ENCODE peak calls at places on chromosomes 16 and 17, in four cellular contexts. One of them, this sample, is unnamed. For H3K4me1, the result is how much of the 10 kb centered on the place peaks cover.

GRCh38 chr16:50268352-50268751 is 2.0 kb downstream of the ADCY7 start:
- DNase-seq in ovary: no peak
- DNase-seq in gastrocnemius medialis: no peak
- DNase-seq in A549: no peak
- DNase-seq in this sample: no peak

GRCh38 chr17:13031718-13032350 is 14.0 kb upstream of the ELAC2 start:
- DNase-seq in ovary: peak
- DNase-seq in gastrocnemius medialis: peak
- DNase-seq in A549: peak
- DNase-seq in this sample: peak

GRCh38 chr16:12054868-12055267 is 78.3 kb downstream of the SNX29 start:
- DNase-seq in ovary: no peak
- DNase-seq in gastrocnemius medialis: no peak
- DNase-seq in A549: no peak
- DNase-seq in this sample: no peak

GRCh38 chr17:77408284-77408683 is 267.5 kb downstream of the SEC14L1 start:
- DNase-seq in ovary: no peak
- DNase-seq in gastrocnemius medialis: no peak
- DNase-seq in A549: no peak
- DNase-seq in this sample: peak

GRCh38 chr17:29461807-29462206 is 71.6 kb downstream of the TAOK1 start:
- DNase-seq in ovary: no peak
- DNase-seq in gastrocnemius medialis: no peak
- DNase-seq in A549: no peak
- DNase-seq in this sample: no peak

GRCh38 chr16:81531415-81531814 is 86.8 kb downstream of the CMIP start:
- DNase-seq in ovary: no peak
- DNase-seq in gastrocnemius medialis: no peak
- DNase-seq in A549: peak
- DNase-seq in this sample: peak

GRCh38 chr16:79047337-79047736 is 553.2 kb downstream of the MAF start:
- DNase-seq in ovary: no peak
- DNase-seq in gastrocnemius medialis: no peak
- DNase-seq in A549: peak
- DNase-seq in this sample: no peak

GRCh38 chr16:80375973-80376372 is 164.8 kb upstream of the DYNLRB2 start:
- DNase-seq in ovary: no peak
- DNase-seq in gastrocnemius medialis: no peak
- DNase-seq in A549: no peak
- DNase-seq in this sample: no peak

GRCh38 chr16:54504372-54504771 is 217.8 kb upstream of the IRX3 start:
- DNase-seq in ovary: no peak
- DNase-seq in gastrocnemius medialis: no peak
- DNase-seq in A549: no peak
- DNase-seq in this sample: peak

GRCh38 chr17:62781826-62782225 is 26.3 kb downstream of the MARCHF10 start:
- DNase-seq in ovary: no peak
- DNase-seq in gastrocnemius medialis: no peak
- DNase-seq in A549: peak
- DNase-seq in this sample: no peak

GRCh38 chr17:67467500-67468481 is 90.7 kb downstream of the PITPNC1 start:
- DNase-seq in ovary: no peak
- DNase-seq in gastrocnemius medialis: no peak
- DNase-seq in A549: no peak
- DNase-seq in this sample: no peak

GRCh38 chr16:49833796-49834195 is 22.1 kb downstream of the ZNF423 start:
- DNase-seq in ovary: peak
- DNase-seq in gastrocnemius medialis: peak
- DNase-seq in A549: no peak
- DNase-seq in this sample: no peak

GRCh38 chr17:17027442-17028058 is 14.7 kb upstream of the MPRIP start:
- DNase-seq in ovary: no peak
- DNase-seq in gastrocnemius medialis: no peak
- DNase-seq in A549: no peak
- DNase-seq in this sample: no peak

GRCh38 chr16:53282975-53283946 is 151.0 kb upstream of the RBL2 start:
- DNase-seq in ovary: no peak
- DNase-seq in gastrocnemius medialis: no peak
- DNase-seq in A549: peak
- DNase-seq in this sample: no peak

GRCh38 chr16:46885960-46886763 is 2.0 kb downstream of the GPT2 start:
- DNase-seq in ovary: no peak
- DNase-seq in gastrocnemius medialis: peak
- DNase-seq in A549: no peak
- DNase-seq in this sample: no peak

GRCh38 chr16:88722784-88723506 is 16.6 kb downstream of the CTU2 start:
- DNase-seq in ovary: no peak
- DNase-seq in gastrocnemius medialis: no peak
- DNase-seq in A549: no peak
- DNase-seq in this sample: no peak

GRCh38 chr17:65173284-65173793 is 36.2 kb downstream of the RGS9 start:
- DNase-seq in ovary: no peak
- DNase-seq in gastrocnemius medialis: peak
- DNase-seq in A549: peak
- DNase-seq in this sample: peak

GRCh38 chr17:44219636-44220210 is at the start of gene UBTF:
- DNase-seq in ovary: peak
- DNase-seq in gastrocnemius medialis: peak
- DNase-seq in A549: peak
- DNase-seq in this sample: peak

GRCh38 chr16:67284699-67285646 is 5.6 kb downstream of the PLEKHG4 start:
- DNase-seq in ovary: no peak
- DNase-seq in gastrocnemius medialis: peak
- DNase-seq in A549: peak
- DNase-seq in this sample: peak

GRCh38 chr16:51524555-51525373 is 373.7 kb upstream of the SALL1 start:
- DNase-seq in ovary: no peak
- DNase-seq in gastrocnemius medialis: no peak
- DNase-seq in A549: peak
- DNase-seq in this sample: no peak

GRCh38 chr16:17556276-17557052 is 85.7 kb upstream of the XYLT1 start:
- DNase-seq in ovary: no peak
- DNase-seq in gastrocnemius medialis: no peak
- DNase-seq in A549: peak
- DNase-seq in this sample: no peak

GRCh38 chr17:72266099-72266852 is 145.5 kb downstream of the SOX9 start:
- DNase-seq in ovary: no peak
- DNase-seq in gastrocnemius medialis: no peak
- DNase-seq in A549: no peak
- DNase-seq in this sample: no peak

GRCh38 chr16:19822534-19822933 is 62.1 kb downstream of the GPRC5B start:
- DNase-seq in ovary: no peak
- DNase-seq in gastrocnemius medialis: no peak
- DNase-seq in A549: no peak
- DNase-seq in this sample: no peak

GRCh38 chr16:20854963-20855362 is 45.2 kb downstream of the DCUN1D3 start:
- DNase-seq in ovary: no peak
- DNase-seq in gastrocnemius medialis: no peak
- DNase-seq in A549: no peak
- DNase-seq in this sample: no peak

GRCh38 chr16:29674188-29674587 is 4.8 kb upstream of the QPRT start:
- DNase-seq in ovary: peak
- DNase-seq in gastrocnemius medialis: peak
- DNase-seq in A549: no peak
- DNase-seq in this sample: peak

GRCh38 chr16:26816885-26817571 is 249.7 kb upstream of the C16orf82 start:
- DNase-seq in ovary: no peak
- DNase-seq in gastrocnemius medialis: no peak
- DNase-seq in A549: no peak
- DNase-seq in this sample: no peak

GRCh38 chr17:68513932-68514331 is 1.7 kb downstream of the PRKAR1A start:
- DNase-seq in ovary: no peak
- DNase-seq in gastrocnemius medialis: no peak
- DNase-seq in A549: no peak
- DNase-seq in this sample: no peak

GRCh38 chr16:54359086-54359485 is 72.5 kb upstream of the IRX3 start:
- DNase-seq in ovary: no peak
- DNase-seq in gastrocnemius medialis: no peak
- DNase-seq in A549: no peak
- DNase-seq in this sample: no peak

GRCh38 chr16:67016681-67017450 is 12.1 kb upstream of the CBFB start:
- DNase-seq in ovary: no peak
- DNase-seq in gastrocnemius medialis: peak
- DNase-seq in A549: no peak
- DNase-seq in this sample: no peak

GRCh38 chr17:18158022-18158600 is 25.5 kb upstream of the ALKBH5 start:
- DNase-seq in ovary: peak
- DNase-seq in gastrocnemius medialis: peak
- DNase-seq in A549: peak
- DNase-seq in this sample: peak

GRCh38 chr16:89473791-89474414 is 16.5 kb downstream of the ANKRD11 start:
- DNase-seq in ovary: no peak
- DNase-seq in gastrocnemius medialis: no peak
- DNase-seq in A549: no peak
- DNase-seq in this sample: no peak

GRCh38 chr17:74431568-74432483 is at the start of gene GPRC5C:
- DNase-seq in ovary: peak
- DNase-seq in gastrocnemius medialis: peak
- DNase-seq in A549: peak
- DNase-seq in this sample: peak

GRCh38 chr17:28908640-28909098 is 5.8 kb upstream of the DHRS13 start:
- DNase-seq in ovary: peak
- DNase-seq in gastrocnemius medialis: peak
- DNase-seq in A549: no peak
- DNase-seq in this sample: peak

GRCh38 chr16:19167710-19168172 is 299 bp upstream of the SYT17 start:
- DNase-seq in ovary: peak
- DNase-seq in gastrocnemius medialis: peak
- DNase-seq in A549: peak
- DNase-seq in this sample: peak

GRCh38 chr16:11229906-11230305 is 26.1 kb downstream of the SOCS1 start:
- DNase-seq in ovary: no peak
- DNase-seq in gastrocnemius medialis: peak
- DNase-seq in A549: no peak
- DNase-seq in this sample: peak

GRCh38 chr16:8241408-8241807 is 348.9 kb downstream of the TMEM114 start:
- DNase-seq in ovary: no peak
- DNase-seq in gastrocnemius medialis: no peak
- DNase-seq in A549: no peak
- DNase-seq in this sample: peak

DNA sequence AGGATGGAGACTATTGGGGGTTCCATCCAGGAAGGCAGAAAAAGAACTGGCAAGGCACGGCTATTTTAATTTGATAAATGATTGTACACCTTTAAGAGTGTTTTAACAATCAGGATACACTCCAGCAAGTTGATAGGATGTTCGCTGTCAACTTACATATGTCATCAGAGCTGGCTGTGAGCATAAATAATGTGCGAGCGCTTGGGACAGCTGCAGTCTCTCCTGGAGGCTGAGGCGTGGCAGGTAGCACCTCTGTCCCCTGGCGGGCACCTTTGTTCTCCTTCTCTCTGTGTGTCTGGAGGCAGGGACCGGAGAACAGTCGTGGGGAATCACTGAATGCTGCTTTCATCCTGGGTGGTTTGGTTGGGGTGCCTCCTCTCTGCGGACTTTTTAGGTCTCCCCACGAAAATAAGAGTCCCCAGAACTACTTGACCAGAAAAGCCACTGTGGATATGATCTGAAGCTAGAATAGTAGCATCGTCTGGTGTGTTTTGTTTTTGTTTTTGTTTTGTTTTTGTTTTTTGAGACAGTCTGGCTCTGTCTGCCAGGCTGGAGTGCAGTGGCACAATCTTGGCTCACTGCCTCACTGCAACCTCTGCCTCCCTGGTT is 9.4 kb downstream of the BAHCC1 start:
- DNase-seq in ovary: no peak
- DNase-seq in gastrocnemius medialis: peak
- DNase-seq in A549: no peak
- DNase-seq in this sample: peak
- TF ChIP-seq POLR2A in ovary: no peak
- TF ChIP-seq POLR2A in gastrocnemius medialis: peak
- TF ChIP-seq POLR2A in A549: no peak
- TF ChIP-seq POLR2A in this sample: peak

GRCh38 chr16:85650864-85651811 is 37.6 kb downstream of the GINS2 start:
- DNase-seq in ovary: peak
- DNase-seq in gastrocnemius medialis: no peak
- DNase-seq in A549: no peak
- DNase-seq in this sample: no peak
- H3K4me1 ChIP-seq in ovary: under half
- H3K4me1 ChIP-seq in gastrocnemius medialis: under half
- H3K4me1 ChIP-seq in A549: under half
- H3K4me1 ChIP-seq in this sample: under half

DNA sequence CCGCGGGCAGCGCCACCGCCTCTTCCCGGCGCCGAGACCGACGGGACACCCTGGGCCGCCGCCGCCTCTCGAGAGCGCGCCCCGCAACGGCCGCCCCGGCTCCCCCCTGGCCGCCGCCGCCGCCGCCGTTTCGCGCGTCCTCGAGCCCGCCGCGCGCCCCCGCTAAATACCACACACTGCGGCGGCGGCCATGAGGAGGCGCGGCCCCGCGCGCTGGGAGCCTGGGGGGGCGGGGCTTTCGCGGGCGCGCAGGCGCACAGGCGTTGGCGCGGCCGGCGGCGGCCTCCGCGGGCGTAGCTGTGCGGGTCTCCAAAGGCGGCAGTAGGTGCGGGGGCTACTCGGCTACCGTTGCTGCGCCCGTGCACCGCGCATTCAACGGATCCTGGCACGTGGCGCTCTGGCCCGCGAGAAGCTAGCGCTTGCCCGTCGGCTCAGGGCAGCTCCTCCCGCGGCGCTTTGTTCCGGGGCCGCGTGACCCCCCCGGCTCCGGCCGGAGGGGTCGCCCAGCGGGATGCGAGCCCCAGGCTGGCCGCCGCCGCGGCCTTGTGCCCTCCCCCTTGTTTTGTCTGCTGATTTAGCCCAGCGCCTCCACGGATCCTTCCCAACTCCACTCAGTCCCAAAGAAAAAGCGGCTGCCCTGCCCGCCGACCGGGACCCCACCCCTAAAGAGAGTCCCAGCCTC is at the start of gene SIAH1:
- DNase-seq in ovary: peak
- DNase-seq in gastrocnemius medialis: peak
- DNase-seq in A549: peak
- DNase-seq in this sample: peak
- TF ChIP-seq POLR2A in ovary: peak
- TF ChIP-seq POLR2A in gastrocnemius medialis: peak
- TF ChIP-seq POLR2A in A549: peak
- TF ChIP-seq POLR2A in this sample: peak

GRCh38 chr16:23147666-23148065 is 1.6 kb downstream of the USP31 start:
- DNase-seq in ovary: no peak
- DNase-seq in gastrocnemius medialis: no peak
- DNase-seq in A549: no peak
- DNase-seq in this sample: no peak
- H3K4me1 ChIP-seq in ovary: under half
- H3K4me1 ChIP-seq in gastrocnemius medialis: under half
- H3K4me1 ChIP-seq in A549: half or more
- H3K4me1 ChIP-seq in this sample: under half

DNA sequence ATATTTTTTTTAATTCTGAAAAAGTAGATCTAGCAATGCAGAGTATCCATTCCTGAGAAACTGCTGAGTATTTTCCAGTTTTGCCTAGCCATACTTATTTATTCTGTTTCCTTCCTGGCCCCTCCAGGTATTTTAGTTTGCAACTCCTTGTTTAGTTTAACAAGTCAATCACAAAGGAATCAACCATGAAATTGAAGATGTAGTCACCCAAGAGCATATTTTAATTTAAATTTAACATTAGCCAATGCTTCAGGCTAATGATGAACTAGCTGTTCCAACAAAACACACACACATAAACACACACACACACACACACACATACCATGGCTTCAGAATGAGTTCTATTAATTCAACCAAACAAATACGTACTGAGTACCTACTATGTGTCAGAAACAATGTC is 332.8 kb upstream of the ERCC4 start:
- DNase-seq in ovary: no peak
- DNase-seq in gastrocnemius medialis: no peak
- DNase-seq in A549: no peak
- DNase-seq in this sample: no peak
- TF ChIP-seq POLR2A in ovary: no peak
- TF ChIP-seq POLR2A in gastrocnemius medialis: no peak
- TF ChIP-seq POLR2A in A549: no peak
- TF ChIP-seq POLR2A in this sample: no peak